ENCODE peak calls at places on chromosome 7, in nine cellular contexts. One of them, this sample, is unnamed.
A peak's percentile ranks its signal among the peaks of the same experiment; 100 is the strongest.

GRCh38 chr7:137469858-137470257 is 126.3 kb upstream of the PTN start:
- DNase-seq in colonic mucosa: no peak
- DNase-seq in effector memory CD4-positive, alpha-beta T cell: no peak
- DNase-seq in lower lobe of right lung: no peak
- DNase-seq in foreskin keratinocyte: no peak
- DNase-seq in cardiac muscle cell: no peak
- DNase-seq in uterus: no peak
- DNase-seq in OCI-LY7: no peak
- DNase-seq in psoas muscle: no peak
- DNase-seq in this sample: no peak

GRCh38 chr7:99309141-99309540 is 16.6 kb upstream of the ARPC1A start:
- DNase-seq in colonic mucosa: no peak
- DNase-seq in effector memory CD4-positive, alpha-beta T cell: no peak
- DNase-seq in lower lobe of right lung: no peak
- DNase-seq in foreskin keratinocyte: no peak
- DNase-seq in cardiac muscle cell: no peak
- DNase-seq in uterus: no peak
- DNase-seq in OCI-LY7: no peak
- DNase-seq in psoas muscle: no peak
- DNase-seq in this sample: no peak

GRCh38 chr7:130144632-130145171 is 60.5 kb downstream of the TMEM209 start:
- DNase-seq in colonic mucosa: peak; percentile 45
- DNase-seq in effector memory CD4-positive, alpha-beta T cell: no peak
- DNase-seq in lower lobe of right lung: no peak
- DNase-seq in foreskin keratinocyte: peak; percentile 72
- DNase-seq in cardiac muscle cell: peak; percentile 23
- DNase-seq in uterus: no peak
- DNase-seq in OCI-LY7: no peak
- DNase-seq in psoas muscle: no peak
- DNase-seq in this sample: no peak

GRCh38 chr7:151016942-151017341 is 7.4 kb downstream of the ATG9B start:
- DNase-seq in colonic mucosa: no peak
- DNase-seq in effector memory CD4-positive, alpha-beta T cell: no peak
- DNase-seq in lower lobe of right lung: no peak
- DNase-seq in foreskin keratinocyte: no peak
- DNase-seq in cardiac muscle cell: no peak
- DNase-seq in uterus: no peak
- DNase-seq in OCI-LY7: no peak
- DNase-seq in psoas muscle: no peak
- DNase-seq in this sample: no peak

GRCh38 chr7:156178214-156178613 is 366.0 kb upstream of the SHH start:
- DNase-seq in colonic mucosa: no peak
- DNase-seq in effector memory CD4-positive, alpha-beta T cell: no peak
- DNase-seq in lower lobe of right lung: no peak
- DNase-seq in foreskin keratinocyte: no peak
- DNase-seq in cardiac muscle cell: no peak
- DNase-seq in uterus: no peak
- DNase-seq in OCI-LY7: no peak
- DNase-seq in psoas muscle: no peak
- DNase-seq in this sample: no peak

GRCh38 chr7:37930226-37930948 is 9.9 kb downstream of the EPDR1 start:
- DNase-seq in colonic mucosa: no peak
- DNase-seq in effector memory CD4-positive, alpha-beta T cell: no peak
- DNase-seq in lower lobe of right lung: no peak
- DNase-seq in foreskin keratinocyte: no peak
- DNase-seq in cardiac muscle cell: no peak
- DNase-seq in uterus: no peak
- DNase-seq in OCI-LY7: no peak
- DNase-seq in psoas muscle: no peak
- DNase-seq in this sample: no peak

GRCh38 chr7:74657692-74658170 is at the start of gene GTF2I:
- DNase-seq in colonic mucosa: peak; percentile 45
- DNase-seq in effector memory CD4-positive, alpha-beta T cell: no peak
- DNase-seq in lower lobe of right lung: no peak
- DNase-seq in foreskin keratinocyte: no peak
- DNase-seq in cardiac muscle cell: peak; percentile 71
- DNase-seq in uterus: no peak
- DNase-seq in OCI-LY7: peak; percentile 69
- DNase-seq in psoas muscle: no peak
- DNase-seq in this sample: peak; percentile 75

GRCh38 chr7:5679741-5680473 is 101.6 kb downstream of the RNF216 start:
- DNase-seq in colonic mucosa: no peak
- DNase-seq in effector memory CD4-positive, alpha-beta T cell: no peak
- DNase-seq in lower lobe of right lung: peak; percentile 83
- DNase-seq in foreskin keratinocyte: no peak
- DNase-seq in cardiac muscle cell: no peak
- DNase-seq in uterus: no peak
- DNase-seq in OCI-LY7: no peak
- DNase-seq in psoas muscle: peak; percentile 52
- DNase-seq in this sample: no peak

GRCh38 chr7:139673230-139673629 is 104.6 kb downstream of the HIPK2 start:
- DNase-seq in colonic mucosa: no peak
- DNase-seq in effector memory CD4-positive, alpha-beta T cell: no peak
- DNase-seq in lower lobe of right lung: no peak
- DNase-seq in foreskin keratinocyte: no peak
- DNase-seq in cardiac muscle cell: peak; percentile 52
- DNase-seq in uterus: no peak
- DNase-seq in OCI-LY7: no peak
- DNase-seq in psoas muscle: no peak
- DNase-seq in this sample: no peak

GRCh38 chr7:132485600-132486594 is 90.4 kb downstream of the PLXNA4 start:
- DNase-seq in colonic mucosa: no peak
- DNase-seq in effector memory CD4-positive, alpha-beta T cell: no peak
- DNase-seq in lower lobe of right lung: no peak
- DNase-seq in foreskin keratinocyte: no peak
- DNase-seq in cardiac muscle cell: peak; percentile 26
- DNase-seq in uterus: peak; percentile 69
- DNase-seq in OCI-LY7: no peak
- DNase-seq in psoas muscle: peak; percentile 45
- DNase-seq in this sample: no peak

GRCh38 chr7:21221130-21221529 is 206.8 kb upstream of the SP4 start:
- DNase-seq in colonic mucosa: no peak
- DNase-seq in effector memory CD4-positive, alpha-beta T cell: no peak
- DNase-seq in lower lobe of right lung: no peak
- DNase-seq in foreskin keratinocyte: no peak
- DNase-seq in cardiac muscle cell: no peak
- DNase-seq in uterus: no peak
- DNase-seq in OCI-LY7: no peak
- DNase-seq in psoas muscle: no peak
- DNase-seq in this sample: no peak

GRCh38 chr7:134527979-134528371 is 608 bp downstream of the AKR1B10 start:
- DNase-seq in colonic mucosa: no peak
- DNase-seq in effector memory CD4-positive, alpha-beta T cell: no peak
- DNase-seq in lower lobe of right lung: no peak
- DNase-seq in foreskin keratinocyte: peak; percentile 40
- DNase-seq in cardiac muscle cell: peak; percentile 57
- DNase-seq in uterus: no peak
- DNase-seq in OCI-LY7: no peak
- DNase-seq in psoas muscle: peak; percentile 33
- DNase-seq in this sample: no peak

GRCh38 chr7:134813668-134814067 is 34.2 kb downstream of the CALD1 start:
- DNase-seq in colonic mucosa: no peak
- DNase-seq in effector memory CD4-positive, alpha-beta T cell: no peak
- DNase-seq in lower lobe of right lung: no peak
- DNase-seq in foreskin keratinocyte: no peak
- DNase-seq in cardiac muscle cell: no peak
- DNase-seq in uterus: no peak
- DNase-seq in OCI-LY7: no peak
- DNase-seq in psoas muscle: no peak
- DNase-seq in this sample: no peak

GRCh38 chr7:147279951-147280350 is 1163.3 kb downstream of the CNTNAP2 start:
- DNase-seq in colonic mucosa: no peak
- DNase-seq in effector memory CD4-positive, alpha-beta T cell: no peak
- DNase-seq in lower lobe of right lung: no peak
- DNase-seq in foreskin keratinocyte: no peak
- DNase-seq in cardiac muscle cell: no peak
- DNase-seq in uterus: no peak
- DNase-seq in OCI-LY7: no peak
- DNase-seq in psoas muscle: no peak
- DNase-seq in this sample: peak; percentile 12

GRCh38 chr7:69564454-69565417 is 33.5 kb upstream of the AUTS2 start:
- DNase-seq in colonic mucosa: no peak
- DNase-seq in effector memory CD4-positive, alpha-beta T cell: no peak
- DNase-seq in lower lobe of right lung: no peak
- DNase-seq in foreskin keratinocyte: peak; percentile 37
- DNase-seq in cardiac muscle cell: peak; percentile 63
- DNase-seq in uterus: peak; percentile 19
- DNase-seq in OCI-LY7: peak; percentile 48
- DNase-seq in psoas muscle: no peak
- DNase-seq in this sample: no peak

GRCh38 chr7:15085361-15085760 is 182.8 kb upstream of the DGKB start:
- DNase-seq in colonic mucosa: no peak
- DNase-seq in effector memory CD4-positive, alpha-beta T cell: no peak
- DNase-seq in lower lobe of right lung: no peak
- DNase-seq in foreskin keratinocyte: no peak
- DNase-seq in cardiac muscle cell: no peak
- DNase-seq in uterus: no peak
- DNase-seq in OCI-LY7: no peak
- DNase-seq in psoas muscle: no peak
- DNase-seq in this sample: no peak

GRCh38 chr7:157474685-157475084 is 137.9 kb downstream of the DNAJB6 start:
- DNase-seq in colonic mucosa: peak; percentile 36
- DNase-seq in effector memory CD4-positive, alpha-beta T cell: no peak
- DNase-seq in lower lobe of right lung: peak; percentile 47
- DNase-seq in foreskin keratinocyte: no peak
- DNase-seq in cardiac muscle cell: no peak
- DNase-seq in uterus: peak; percentile 7
- DNase-seq in OCI-LY7: peak; percentile 45
- DNase-seq in psoas muscle: no peak
- DNase-seq in this sample: no peak

DNA sequence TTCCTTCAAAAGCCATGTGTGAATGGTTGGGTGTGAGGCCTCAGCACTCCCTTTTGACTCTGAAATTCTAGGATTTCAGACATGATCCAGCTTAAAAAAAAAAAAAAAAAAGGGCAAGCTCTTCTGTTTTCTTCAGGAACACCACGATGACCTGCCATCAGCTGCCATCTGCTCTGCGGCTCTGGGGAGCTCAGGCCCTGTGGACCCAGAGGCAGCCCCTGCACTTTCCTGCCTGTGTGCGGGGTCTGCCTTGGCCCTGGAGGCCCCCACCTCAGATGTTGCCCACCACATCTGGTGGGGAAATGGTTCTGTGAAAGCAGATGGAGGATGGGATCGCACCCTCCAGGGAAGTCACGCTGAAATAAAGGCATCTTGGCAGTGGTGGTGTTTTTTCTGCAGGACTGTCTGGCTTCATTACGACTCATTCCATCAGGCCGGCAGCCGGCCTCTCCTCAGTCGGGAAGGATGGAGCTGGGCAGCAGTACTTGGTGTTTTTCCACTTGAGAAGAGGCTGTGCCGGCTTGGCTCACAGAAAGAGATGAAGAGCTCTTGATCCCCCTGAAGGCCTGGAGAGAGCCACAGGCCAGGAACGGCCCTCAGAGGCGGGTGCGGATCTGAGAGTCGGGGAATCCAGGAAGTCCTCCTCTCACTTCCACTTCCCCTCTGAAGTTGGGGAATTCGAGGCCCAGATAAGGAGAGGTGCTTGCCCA is 66.1 kb upstream of the AQP1 start:
- DNase-seq in colonic mucosa: no peak
- DNase-seq in effector memory CD4-positive, alpha-beta T cell: no peak
- DNase-seq in lower lobe of right lung: peak; percentile 90
- DNase-seq in foreskin keratinocyte: peak; percentile 28
- DNase-seq in cardiac muscle cell: no peak
- DNase-seq in uterus: peak; percentile 57
- DNase-seq in OCI-LY7: no peak
- DNase-seq in psoas muscle: peak; percentile 48
- DNase-seq in this sample: no peak
- H3K4me1 ChIP-seq in colonic mucosa: no peaks in the 10 kb centered on the region
- H3K4me1 ChIP-seq in effector memory CD4-positive, alpha-beta T cell: no peaks in the 10 kb centered on the region
- H3K4me1 ChIP-seq in lower lobe of right lung: peaks cover 79% of the 10 kb centered on the region
- H3K4me1 ChIP-seq in foreskin keratinocyte: peaks cover 4% of the 10 kb centered on the region
- H3K4me1 ChIP-seq in cardiac muscle cell: peaks cover 5% of the 10 kb centered on the region
- H3K4me1 ChIP-seq in uterus: no peaks in the 10 kb centered on the region
- H3K4me1 ChIP-seq in OCI-LY7: no peaks in the 10 kb centered on the region
- H3K4me1 ChIP-seq in psoas muscle: no peaks in the 10 kb centered on the region
- H3K4me1 ChIP-seq in this sample: no peaks in the 10 kb centered on the region

DNA sequence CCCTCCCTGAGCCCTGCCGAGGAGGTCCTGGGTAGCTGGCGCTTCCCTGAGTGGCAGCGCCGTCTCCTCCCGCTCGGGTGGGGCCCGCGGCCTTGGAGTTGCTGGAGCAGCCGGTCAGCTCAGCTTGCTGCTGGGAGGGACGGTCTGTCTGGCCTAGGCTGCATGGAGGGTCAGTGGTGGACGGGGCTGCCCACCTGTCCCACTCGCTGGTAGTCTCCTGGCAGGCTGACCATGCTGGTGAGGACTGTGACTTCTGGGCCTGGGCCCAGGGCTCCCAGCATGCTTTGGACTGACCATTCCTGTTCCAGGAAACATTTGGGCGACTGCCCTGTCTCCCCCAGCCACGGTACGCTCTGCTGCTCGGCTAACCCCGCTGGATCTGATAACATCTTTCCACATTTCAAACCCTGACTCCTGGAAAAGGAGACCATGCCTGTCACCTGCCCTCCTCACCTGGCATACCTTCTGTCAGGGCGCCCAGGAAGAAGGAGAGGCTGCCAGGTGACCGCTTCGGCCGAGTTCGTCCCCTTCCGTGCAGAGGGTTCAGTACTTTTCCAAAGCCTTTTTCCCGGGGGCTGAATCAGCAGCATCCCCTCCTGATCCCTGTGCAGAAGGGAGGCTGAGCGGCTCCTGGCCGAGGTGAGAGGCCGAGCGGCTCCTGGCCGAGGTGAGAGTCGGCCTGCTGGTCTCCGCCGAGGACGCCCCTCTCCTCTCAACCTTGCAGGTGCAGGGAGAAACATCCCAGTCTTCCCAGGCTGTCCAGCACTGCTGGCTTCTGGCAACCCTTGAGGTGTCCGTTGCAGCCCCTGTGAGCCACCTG is 43.4 kb downstream of the FAM20C start:
- DNase-seq in colonic mucosa: no peak
- DNase-seq in effector memory CD4-positive, alpha-beta T cell: no peak
- DNase-seq in lower lobe of right lung: peak; percentile 67
- DNase-seq in foreskin keratinocyte: no peak
- DNase-seq in cardiac muscle cell: no peak
- DNase-seq in uterus: no peak
- DNase-seq in OCI-LY7: no peak
- DNase-seq in psoas muscle: peak; percentile 69
- DNase-seq in this sample: no peak
- H3K4me1 ChIP-seq in colonic mucosa: no peaks in the 10 kb centered on the region
- H3K4me1 ChIP-seq in effector memory CD4-positive, alpha-beta T cell: no peaks in the 10 kb centered on the region
- H3K4me1 ChIP-seq in lower lobe of right lung: peaks cover 43% of the 10 kb centered on the region
- H3K4me1 ChIP-seq in foreskin keratinocyte: peaks cover 16% of the 10 kb centered on the region
- H3K4me1 ChIP-seq in cardiac muscle cell: no peaks in the 10 kb centered on the region
- H3K4me1 ChIP-seq in uterus: no peaks in the 10 kb centered on the region
- H3K4me1 ChIP-seq in OCI-LY7: no peaks in the 10 kb centered on the region
- H3K4me1 ChIP-seq in psoas muscle: peaks cover 58% of the 10 kb centered on the region
- H3K4me1 ChIP-seq in this sample: no peaks in the 10 kb centered on the region

GRCh38 chr7:105650382-105650729 is 69.1 kb upstream of the EFCAB10 start:
- DNase-seq in colonic mucosa: no peak
- DNase-seq in effector memory CD4-positive, alpha-beta T cell: no peak
- DNase-seq in lower lobe of right lung: no peak
- DNase-seq in foreskin keratinocyte: no peak
- DNase-seq in cardiac muscle cell: no peak
- DNase-seq in uterus: no peak
- DNase-seq in OCI-LY7: no peak
- DNase-seq in psoas muscle: no peak
- DNase-seq in this sample: no peak
- H3K4me1 ChIP-seq in colonic mucosa: peaks cover 4% of the 10 kb centered on the region
- H3K4me1 ChIP-seq in effector memory CD4-positive, alpha-beta T cell: no peaks in the 10 kb centered on the region
- H3K4me1 ChIP-seq in lower lobe of right lung: peaks cover 12% of the 10 kb centered on the region
- H3K4me1 ChIP-seq in foreskin keratinocyte: no peaks in the 10 kb centered on the region
- H3K4me1 ChIP-seq in cardiac muscle cell: peaks cover 3% of the 10 kb centered on the region
- H3K4me1 ChIP-seq in uterus: no peaks in the 10 kb centered on the region
- H3K4me1 ChIP-seq in OCI-LY7: no peaks in the 10 kb centered on the region
- H3K4me1 ChIP-seq in psoas muscle: peaks cover 22% of the 10 kb centered on the region
- H3K4me1 ChIP-seq in this sample: peaks cover 27% of the 10 kb centered on the region

GRCh38 chr7:55055479-55055878 is 36.7 kb downstream of the EGFR start:
- DNase-seq in colonic mucosa: no peak
- DNase-seq in effector memory CD4-positive, alpha-beta T cell: no peak
- DNase-seq in lower lobe of right lung: no peak
- DNase-seq in foreskin keratinocyte: peak; percentile 86
- DNase-seq in cardiac muscle cell: no peak
- DNase-seq in uterus: no peak
- DNase-seq in OCI-LY7: no peak
- DNase-seq in psoas muscle: no peak
- DNase-seq in this sample: no peak
- H3K4me1 ChIP-seq in colonic mucosa: no peaks in the 10 kb centered on the region
- H3K4me1 ChIP-seq in effector memory CD4-positive, alpha-beta T cell: no peaks in the 10 kb centered on the region
- H3K4me1 ChIP-seq in lower lobe of right lung: peaks cover 32% of the 10 kb centered on the region
- H3K4me1 ChIP-seq in foreskin keratinocyte: peaks cover 65% of the 10 kb centered on the region
- H3K4me1 ChIP-seq in cardiac muscle cell: no peaks in the 10 kb centered on the region
- H3K4me1 ChIP-seq in uterus: no peaks in the 10 kb centered on the region
- H3K4me1 ChIP-seq in OCI-LY7: no peaks in the 10 kb centered on the region
- H3K4me1 ChIP-seq in psoas muscle: peaks cover 48% of the 10 kb centered on the region
- H3K4me1 ChIP-seq in this sample: peaks cover 2% of the 10 kb centered on the region

This sample was measured in neuronal stem cell.